ENCODE peak calls at places on chromosomes 1 and 21, in ten cellular contexts. One of them, this sample, is unnamed.

GRCh38 chr1:89454845-89455521 is 69.6 kb upstream of the LRRC8B start:
- DNase-seq in heart right ventricle: peak
- DNase-seq in ELR: peak
- DNase-seq in substantia nigra: no peak
- DNase-seq in OCI-M1: peak
- DNase-seq in NCI-H1930: peak
- DNase-seq in DMS153: peak
- DNase-seq in KG1: no peak
- DNase-seq in stimulated activated CD4-positive, alpha-beta T cell treated with anti-CD3 and anti-CD28 coated beads, Interleukin-4, amount 100 ng/mL, for 4 hours: peak
- DNase-seq in dermis blood vessel endothelial cell: peak
- DNase-seq in this sample: peak

GRCh38 chr1:43368646-43369020 is 822 bp upstream of the ELOVL1 start:
- DNase-seq in stimulated activated CD4-positive, alpha-beta T cell treated with anti-CD3 and anti-CD28 coated beads, Interleukin-4, amount 100 ng/mL, for 4 hours: no peak
- DNase-seq in dermis blood vessel endothelial cell: no peak
- DNase-seq in ELR: no peak
- DNase-seq in KG1: no peak
- DNase-seq in NCI-H1930: no peak
- DNase-seq in heart right ventricle: no peak
- DNase-seq in OCI-M1: no peak
- DNase-seq in substantia nigra: no peak
- DNase-seq in DMS153: no peak
- DNase-seq in this sample: no peak

GRCh38 chr1:240004086-240004749 is 87.5 kb upstream of the FMN2 start:
- DNase-seq in NCI-H1930: no peak
- DNase-seq in KG1: peak
- DNase-seq in DMS153: no peak
- DNase-seq in stimulated activated CD4-positive, alpha-beta T cell treated with anti-CD3 and anti-CD28 coated beads, Interleukin-4, amount 100 ng/mL, for 4 hours: no peak
- DNase-seq in heart right ventricle: no peak
- DNase-seq in dermis blood vessel endothelial cell: peak
- DNase-seq in substantia nigra: no peak
- DNase-seq in OCI-M1: peak
- DNase-seq in ELR: peak
- DNase-seq in this sample: no peak

GRCh38 chr1:12063141-12064072 is at the start of gene TNFRSF8:
- DNase-seq in OCI-M1: peak
- DNase-seq in stimulated activated CD4-positive, alpha-beta T cell treated with anti-CD3 and anti-CD28 coated beads, Interleukin-4, amount 100 ng/mL, for 4 hours: peak
- DNase-seq in heart right ventricle: no peak
- DNase-seq in DMS153: no peak
- DNase-seq in NCI-H1930: no peak
- DNase-seq in KG1: no peak
- DNase-seq in dermis blood vessel endothelial cell: peak
- DNase-seq in substantia nigra: no peak
- DNase-seq in ELR: peak
- DNase-seq in this sample: no peak

GRCh38 chr1:34361781-34362357 is 185.2 kb downstream of the C1orf94 start:
- DNase-seq in KG1: no peak
- DNase-seq in substantia nigra: no peak
- DNase-seq in DMS153: no peak
- DNase-seq in stimulated activated CD4-positive, alpha-beta T cell treated with anti-CD3 and anti-CD28 coated beads, Interleukin-4, amount 100 ng/mL, for 4 hours: no peak
- DNase-seq in OCI-M1: no peak
- DNase-seq in dermis blood vessel endothelial cell: no peak
- DNase-seq in heart right ventricle: no peak
- DNase-seq in NCI-H1930: no peak
- DNase-seq in ELR: no peak
- DNase-seq in this sample: no peak

GRCh38 chr1:192626366-192627179 is 9.4 kb upstream of the RGS13 start:
- DNase-seq in NCI-H1930: no peak
- DNase-seq in KG1: no peak
- DNase-seq in heart right ventricle: no peak
- DNase-seq in DMS153: no peak
- DNase-seq in stimulated activated CD4-positive, alpha-beta T cell treated with anti-CD3 and anti-CD28 coated beads, Interleukin-4, amount 100 ng/mL, for 4 hours: no peak
- DNase-seq in dermis blood vessel endothelial cell: no peak
- DNase-seq in ELR: no peak
- DNase-seq in OCI-M1: peak
- DNase-seq in substantia nigra: no peak
- DNase-seq in this sample: no peak

GRCh38 chr1:56516539-56517252 is 62.7 kb downstream of the PLPP3 start:
- DNase-seq in dermis blood vessel endothelial cell: peak
- DNase-seq in KG1: no peak
- DNase-seq in DMS153: peak
- DNase-seq in NCI-H1930: no peak
- DNase-seq in substantia nigra: no peak
- DNase-seq in heart right ventricle: no peak
- DNase-seq in OCI-M1: peak
- DNase-seq in stimulated activated CD4-positive, alpha-beta T cell treated with anti-CD3 and anti-CD28 coated beads, Interleukin-4, amount 100 ng/mL, for 4 hours: no peak
- DNase-seq in ELR: peak
- DNase-seq in this sample: no peak

GRCh38 chr1:67722292-67722944 is 37.4 kb downstream of the GADD45A start:
- DNase-seq in DMS153: no peak
- DNase-seq in OCI-M1: peak
- DNase-seq in substantia nigra: no peak
- DNase-seq in ELR: peak
- DNase-seq in dermis blood vessel endothelial cell: no peak
- DNase-seq in heart right ventricle: no peak
- DNase-seq in NCI-H1930: no peak
- DNase-seq in stimulated activated CD4-positive, alpha-beta T cell treated with anti-CD3 and anti-CD28 coated beads, Interleukin-4, amount 100 ng/mL, for 4 hours: no peak
- DNase-seq in KG1: no peak
- DNase-seq in this sample: no peak

GRCh38 chr1:247332215-247332900 is 691 bp upstream of the ZNF496 start:
- DNase-seq in KG1: peak
- DNase-seq in dermis blood vessel endothelial cell: peak
- DNase-seq in ELR: peak
- DNase-seq in substantia nigra: no peak
- DNase-seq in heart right ventricle: peak
- DNase-seq in OCI-M1: peak
- DNase-seq in DMS153: peak
- DNase-seq in stimulated activated CD4-positive, alpha-beta T cell treated with anti-CD3 and anti-CD28 coated beads, Interleukin-4, amount 100 ng/mL, for 4 hours: peak
- DNase-seq in NCI-H1930: no peak
- DNase-seq in this sample: peak

GRCh38 chr21:15289896-15290841 is 225.4 kb upstream of the NRIP1 start:
- DNase-seq in DMS153: peak
- DNase-seq in stimulated activated CD4-positive, alpha-beta T cell treated with anti-CD3 and anti-CD28 coated beads, Interleukin-4, amount 100 ng/mL, for 4 hours: no peak
- DNase-seq in substantia nigra: no peak
- DNase-seq in dermis blood vessel endothelial cell: no peak
- DNase-seq in OCI-M1: peak
- DNase-seq in ELR: no peak
- DNase-seq in NCI-H1930: peak
- DNase-seq in KG1: no peak
- DNase-seq in heart right ventricle: peak
- DNase-seq in this sample: no peak

GRCh38 chr1:34770891-34771508 is 10.0 kb upstream of the GJB3 start:
- DNase-seq in substantia nigra: no peak
- DNase-seq in KG1: no peak
- DNase-seq in DMS153: no peak
- DNase-seq in heart right ventricle: no peak
- DNase-seq in NCI-H1930: no peak
- DNase-seq in ELR: no peak
- DNase-seq in stimulated activated CD4-positive, alpha-beta T cell treated with anti-CD3 and anti-CD28 coated beads, Interleukin-4, amount 100 ng/mL, for 4 hours: no peak
- DNase-seq in OCI-M1: no peak
- DNase-seq in dermis blood vessel endothelial cell: no peak
- DNase-seq in this sample: peak

GRCh38 chr1:207316622-207317510 is 4.6 kb upstream of the CD55 start:
- DNase-seq in heart right ventricle: no peak
- DNase-seq in NCI-H1930: no peak
- DNase-seq in substantia nigra: no peak
- DNase-seq in OCI-M1: peak
- DNase-seq in stimulated activated CD4-positive, alpha-beta T cell treated with anti-CD3 and anti-CD28 coated beads, Interleukin-4, amount 100 ng/mL, for 4 hours: no peak
- DNase-seq in KG1: peak
- DNase-seq in ELR: no peak
- DNase-seq in DMS153: no peak
- DNase-seq in dermis blood vessel endothelial cell: no peak
- DNase-seq in this sample: no peak

GRCh38 chr1:200493344-200493743 is 83.5 kb upstream of the ZNF281 start:
- DNase-seq in heart right ventricle: no peak
- DNase-seq in dermis blood vessel endothelial cell: no peak
- DNase-seq in OCI-M1: no peak
- DNase-seq in stimulated activated CD4-positive, alpha-beta T cell treated with anti-CD3 and anti-CD28 coated beads, Interleukin-4, amount 100 ng/mL, for 4 hours: no peak
- DNase-seq in ELR: no peak
- DNase-seq in substantia nigra: no peak
- DNase-seq in KG1: no peak
- DNase-seq in NCI-H1930: no peak
- DNase-seq in DMS153: no peak
- DNase-seq in this sample: no peak

GRCh38 chr1:110610741-110611286 is 4.7 kb upstream of the KCNA2 start:
- DNase-seq in KG1: no peak
- DNase-seq in OCI-M1: no peak
- DNase-seq in heart right ventricle: no peak
- DNase-seq in substantia nigra: no peak
- DNase-seq in NCI-H1930: no peak
- DNase-seq in stimulated activated CD4-positive, alpha-beta T cell treated with anti-CD3 and anti-CD28 coated beads, Interleukin-4, amount 100 ng/mL, for 4 hours: no peak
- DNase-seq in ELR: no peak
- DNase-seq in dermis blood vessel endothelial cell: no peak
- DNase-seq in DMS153: no peak
- DNase-seq in this sample: no peak

GRCh38 chr1:192474080-192474683 is 101.4 kb upstream of the RGS1 start:
- DNase-seq in dermis blood vessel endothelial cell: peak
- DNase-seq in stimulated activated CD4-positive, alpha-beta T cell treated with anti-CD3 and anti-CD28 coated beads, Interleukin-4, amount 100 ng/mL, for 4 hours: no peak
- DNase-seq in ELR: peak
- DNase-seq in KG1: peak
- DNase-seq in NCI-H1930: peak
- DNase-seq in heart right ventricle: peak
- DNase-seq in substantia nigra: no peak
- DNase-seq in OCI-M1: peak
- DNase-seq in DMS153: no peak
- DNase-seq in this sample: no peak

GRCh38 chr1:107648071-107648470 is 316.9 kb downstream of the VAV3 start:
- DNase-seq in OCI-M1: no peak
- DNase-seq in dermis blood vessel endothelial cell: no peak
- DNase-seq in substantia nigra: no peak
- DNase-seq in stimulated activated CD4-positive, alpha-beta T cell treated with anti-CD3 and anti-CD28 coated beads, Interleukin-4, amount 100 ng/mL, for 4 hours: no peak
- DNase-seq in NCI-H1930: no peak
- DNase-seq in DMS153: no peak
- DNase-seq in KG1: no peak
- DNase-seq in heart right ventricle: no peak
- DNase-seq in ELR: peak
- DNase-seq in this sample: no peak

GRCh38 chr1:63886348-63886747 is 112.5 kb downstream of the ROR1 start:
- DNase-seq in ELR: no peak
- DNase-seq in KG1: no peak
- DNase-seq in heart right ventricle: no peak
- DNase-seq in NCI-H1930: no peak
- DNase-seq in dermis blood vessel endothelial cell: no peak
- DNase-seq in stimulated activated CD4-positive, alpha-beta T cell treated with anti-CD3 and anti-CD28 coated beads, Interleukin-4, amount 100 ng/mL, for 4 hours: no peak
- DNase-seq in OCI-M1: no peak
- DNase-seq in substantia nigra: no peak
- DNase-seq in DMS153: no peak
- DNase-seq in this sample: no peak

GRCh38 chr1:178196631-178197030 is 102.7 kb downstream of the RASAL2 start:
- DNase-seq in heart right ventricle: no peak
- DNase-seq in stimulated activated CD4-positive, alpha-beta T cell treated with anti-CD3 and anti-CD28 coated beads, Interleukin-4, amount 100 ng/mL, for 4 hours: no peak
- DNase-seq in substantia nigra: no peak
- DNase-seq in dermis blood vessel endothelial cell: no peak
- DNase-seq in KG1: no peak
- DNase-seq in OCI-M1: no peak
- DNase-seq in DMS153: no peak
- DNase-seq in NCI-H1930: no peak
- DNase-seq in ELR: peak
- DNase-seq in this sample: no peak

GRCh38 chr1:42385283-42385682 is 4.7 kb downstream of the RIMKLA start:
- DNase-seq in stimulated activated CD4-positive, alpha-beta T cell treated with anti-CD3 and anti-CD28 coated beads, Interleukin-4, amount 100 ng/mL, for 4 hours: no peak
- DNase-seq in OCI-M1: peak
- DNase-seq in substantia nigra: no peak
- DNase-seq in KG1: no peak
- DNase-seq in DMS153: no peak
- DNase-seq in ELR: peak
- DNase-seq in NCI-H1930: no peak
- DNase-seq in heart right ventricle: no peak
- DNase-seq in dermis blood vessel endothelial cell: peak
- DNase-seq in this sample: no peak

GRCh38 chr21:38766987-38767722 is 38.6 kb upstream of the ETS2 start:
- DNase-seq in dermis blood vessel endothelial cell: no peak
- DNase-seq in NCI-H1930: no peak
- DNase-seq in heart right ventricle: no peak
- DNase-seq in ELR: no peak
- DNase-seq in substantia nigra: no peak
- DNase-seq in stimulated activated CD4-positive, alpha-beta T cell treated with anti-CD3 and anti-CD28 coated beads, Interleukin-4, amount 100 ng/mL, for 4 hours: peak
- DNase-seq in KG1: peak
- DNase-seq in OCI-M1: peak
- DNase-seq in DMS153: peak
- DNase-seq in this sample: no peak

GRCh38 chr1:89525169-89525855 is 683 bp downstream of the LRRC8B start:
- DNase-seq in stimulated activated CD4-positive, alpha-beta T cell treated with anti-CD3 and anti-CD28 coated beads, Interleukin-4, amount 100 ng/mL, for 4 hours: peak
- DNase-seq in heart right ventricle: peak
- DNase-seq in KG1: peak
- DNase-seq in ELR: no peak
- DNase-seq in OCI-M1: peak
- DNase-seq in dermis blood vessel endothelial cell: peak
- DNase-seq in NCI-H1930: peak
- DNase-seq in substantia nigra: no peak
- DNase-seq in DMS153: no peak
- DNase-seq in this sample: no peak

GRCh38 chr1:87325982-87326738 is 2.5 kb upstream of the LMO4 start:
- DNase-seq in ELR: peak
- DNase-seq in KG1: peak
- DNase-seq in heart right ventricle: peak
- DNase-seq in NCI-H1930: no peak
- DNase-seq in DMS153: peak
- DNase-seq in stimulated activated CD4-positive, alpha-beta T cell treated with anti-CD3 and anti-CD28 coated beads, Interleukin-4, amount 100 ng/mL, for 4 hours: peak
- DNase-seq in substantia nigra: no peak
- DNase-seq in dermis blood vessel endothelial cell: peak
- DNase-seq in OCI-M1: peak
- DNase-seq in this sample: peak

GRCh38 chr1:47709302-47710074 is 271.6 kb downstream of the FOXD2 start:
- DNase-seq in ELR: peak
- DNase-seq in substantia nigra: no peak
- DNase-seq in dermis blood vessel endothelial cell: peak
- DNase-seq in heart right ventricle: no peak
- DNase-seq in OCI-M1: no peak
- DNase-seq in KG1: no peak
- DNase-seq in stimulated activated CD4-positive, alpha-beta T cell treated with anti-CD3 and anti-CD28 coated beads, Interleukin-4, amount 100 ng/mL, for 4 hours: no peak
- DNase-seq in DMS153: peak
- DNase-seq in NCI-H1930: peak
- DNase-seq in this sample: no peak

GRCh38 chr1:77900687-77901293 is 12.4 kb downstream of the NEXN start:
- DNase-seq in stimulated activated CD4-positive, alpha-beta T cell treated with anti-CD3 and anti-CD28 coated beads, Interleukin-4, amount 100 ng/mL, for 4 hours: no peak
- DNase-seq in dermis blood vessel endothelial cell: peak
- DNase-seq in OCI-M1: peak
- DNase-seq in DMS153: peak
- DNase-seq in heart right ventricle: no peak
- DNase-seq in ELR: peak
- DNase-seq in KG1: no peak
- DNase-seq in substantia nigra: no peak
- DNase-seq in NCI-H1930: no peak
- DNase-seq in this sample: no peak

GRCh38 chr1:55584521-55585401 is 369.6 kb upstream of the USP24 start:
- DNase-seq in heart right ventricle: no peak
- DNase-seq in DMS153: peak
- DNase-seq in OCI-M1: no peak
- DNase-seq in KG1: no peak
- DNase-seq in substantia nigra: no peak
- DNase-seq in ELR: peak
- DNase-seq in stimulated activated CD4-positive, alpha-beta T cell treated with anti-CD3 and anti-CD28 coated beads, Interleukin-4, amount 100 ng/mL, for 4 hours: no peak
- DNase-seq in dermis blood vessel endothelial cell: no peak
- DNase-seq in NCI-H1930: no peak
- DNase-seq in this sample: no peak

GRCh38 chr1:19563336-19564097 is 78.2 kb upstream of the CAPZB start:
- DNase-seq in OCI-M1: no peak
- DNase-seq in heart right ventricle: peak
- DNase-seq in KG1: no peak
- DNase-seq in NCI-H1930: no peak
- DNase-seq in ELR: peak
- DNase-seq in substantia nigra: no peak
- DNase-seq in stimulated activated CD4-positive, alpha-beta T cell treated with anti-CD3 and anti-CD28 coated beads, Interleukin-4, amount 100 ng/mL, for 4 hours: no peak
- DNase-seq in DMS153: no peak
- DNase-seq in dermis blood vessel endothelial cell: peak
- DNase-seq in this sample: peak

GRCh38 chr1:207283421-207283820 is 38.1 kb upstream of the CD55 start:
- DNase-seq in dermis blood vessel endothelial cell: peak
- DNase-seq in DMS153: no peak
- DNase-seq in substantia nigra: no peak
- DNase-seq in heart right ventricle: no peak
- DNase-seq in OCI-M1: no peak
- DNase-seq in NCI-H1930: no peak
- DNase-seq in KG1: no peak
- DNase-seq in ELR: no peak
- DNase-seq in stimulated activated CD4-positive, alpha-beta T cell treated with anti-CD3 and anti-CD28 coated beads, Interleukin-4, amount 100 ng/mL, for 4 hours: no peak
- DNase-seq in this sample: no peak

GRCh38 chr1:99786751-99787501 is 20.5 kb upstream of the FRRS1 start:
- DNase-seq in KG1: no peak
- DNase-seq in substantia nigra: no peak
- DNase-seq in NCI-H1930: no peak
- DNase-seq in OCI-M1: peak
- DNase-seq in DMS153: no peak
- DNase-seq in stimulated activated CD4-positive, alpha-beta T cell treated with anti-CD3 and anti-CD28 coated beads, Interleukin-4, amount 100 ng/mL, for 4 hours: no peak
- DNase-seq in dermis blood vessel endothelial cell: no peak
- DNase-seq in heart right ventricle: no peak
- DNase-seq in ELR: no peak
- DNase-seq in this sample: no peak

This sample was measured in dorsolateral prefrontal cortex.